ENCODE peak calls at places on chromosomes 1 and 21, in seven cellular contexts. M is Peyer's patch, G is fibroblast of lung, J is PC-9, P is transverse colon, L is thoracic aorta, B is cardiac muscle cell. R is an unnamed sample.

GRCh38 chr21:44934276-44934675 is 5.6 kb upstream of the SLX9 start:
- DNase-seq in M (no peak), G (no peak), J (no peak), P (no peak), L (no peak), B (no peak), R (no peak)

GRCh38 chr21:21283810-21284209 is 285.6 kb downstream of the NCAM2 start:
- DNase-seq in M (no peak), G (no peak), J (no peak), P (no peak), L (no peak), B (no peak), R (no peak)

GRCh38 chr1:180600301-180600700 is 31.5 kb upstream of the XPR1 start:
- DNase-seq in M (no peak), G (no peak), J (no peak), P (no peak), L (no peak), B (no peak), R (no peak)

GRCh38 chr1:112389689-112390088 is 6.3 kb upstream of the CTTNBP2NL start:
- DNase-seq in M (no peak), G (peak; percentile 37), J (no peak), P (no peak), L (no peak), B (no peak), R (no peak)

GRCh38 chr1:174197547-174197946 is 38.2 kb downstream of the RABGAP1L start:
- DNase-seq in M (no peak), G (no peak), J (no peak), P (no peak), L (no peak), B (no peak), R (no peak)

GRCh38 chr1:5822266-5822665 is 170.0 kb downstream of the NPHP4 start:
- DNase-seq in M (no peak), G (no peak), J (no peak), P (no peak), L (no peak), B (no peak), R (no peak)

GRCh38 chr1:169892819-169893644 is 664 bp downstream of the SCYL3 start:
- DNase-seq in M (peak; percentile 62), G (peak; percentile 23), J (no peak), P (peak; percentile 42), L (no peak), B (peak; percentile 55), R (peak; percentile 10)

GRCh38 chr1:212976586-212976985 is 26.2 kb downstream of the VASH2 start:
- DNase-seq in M (no peak), G (no peak), J (no peak), P (no peak), L (no peak), B (no peak), R (no peak)

GRCh38 chr1:22132517-22133235 is 10.2 kb downstream of the WNT4 start:
- DNase-seq in M (no peak), G (peak; percentile 74), J (no peak), P (no peak), L (peak; percentile 23), B (peak; percentile 61), R (no peak)

GRCh38 chr21:35573472-35574389 is 486.6 kb downstream of the SETD4 start:
- DNase-seq in M (no peak), G (peak; percentile 67), J (no peak), P (no peak), L (no peak), B (peak; percentile 66), R (no peak)

GRCh38 chr1:8941906-8942305 is 3.8 kb upstream of the CA6 start:
- DNase-seq in M (no peak), G (peak; percentile 94), J (peak; percentile 55), P (no peak), L (no peak), B (peak; percentile 80), R (no peak)

GRCh38 chr1:6935379-6936307 is 150.4 kb downstream of the CAMTA1 start:
- DNase-seq in M (no peak), G (no peak), J (no peak), P (no peak), L (no peak), B (peak; percentile 13), R (no peak)

GRCh38 chr21:19832551-19832950 is 1165.7 kb upstream of the NCAM2 start:
- DNase-seq in M (no peak), G (no peak), J (no peak), P (no peak), L (no peak), B (no peak), R (no peak)

GRCh38 chr1:107171378-107171777 is 30.5 kb downstream of the NTNG1 start:
- DNase-seq in M (no peak), G (peak; percentile 23), J (no peak), P (no peak), L (no peak), B (no peak), R (no peak)

GRCh38 chr1:97778718-97779117 is 142.1 kb downstream of the DPYD start:
- DNase-seq in M (no peak), G (peak; percentile 11), J (no peak), P (no peak), L (no peak), B (peak; percentile 25), R (no peak)

GRCh38 chr1:207822602-207823451 is 71.0 kb downstream of the CD46 start:
- DNase-seq in M (peak; percentile 95), G (no peak), J (peak; percentile 93), P (peak; percentile 92), L (peak; percentile 91), B (no peak), R (peak; percentile 95)

GRCh38 chr1:227318003-227318851 is at the start of gene CDC42BPA:
- DNase-seq in M (peak; percentile 82), G (peak; percentile 90), J (peak; percentile 64), P (peak; percentile 82), L (peak; percentile 28), B (peak; percentile 97), R (peak; percentile 65)

GRCh38 chr1:206586501-206587445 is 25.5 kb downstream of the EIF2D start:
- DNase-seq in M (no peak), G (no peak), J (peak; percentile 57), P (no peak), L (no peak), B (no peak), R (peak; percentile 77)

GRCh38 chr1:68358439-68358838 is 91.3 kb downstream of the RPE65 start:
- DNase-seq in M (no peak), G (peak; percentile 55), J (no peak), P (no peak), L (no peak), B (peak; percentile 30), R (no peak)

DNA sequence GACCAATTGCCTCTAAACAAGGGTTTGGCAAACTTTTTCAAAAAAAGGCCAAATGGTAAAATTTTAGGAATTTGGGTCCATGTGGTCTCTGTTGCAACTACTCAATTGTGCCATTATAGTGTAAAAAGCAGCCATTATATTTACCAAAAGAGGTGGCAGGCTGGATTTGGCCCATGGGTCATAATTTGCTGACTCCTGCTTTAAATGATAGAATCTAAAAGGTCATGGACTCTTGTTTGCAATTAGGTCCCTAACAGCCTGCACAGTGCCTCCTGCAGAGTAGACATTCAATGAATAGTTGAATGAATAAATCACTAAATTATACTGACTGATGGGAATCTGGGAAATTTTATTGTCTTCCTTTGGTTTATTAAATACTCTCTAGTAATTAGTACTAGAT is 6.2 kb downstream of the BECN2 start:
- DNase-seq in M (no peak), G (no peak), J (no peak), P (no peak), L (no peak), B (no peak), R (no peak)
- H3K4me1 ChIP-seq in M (no peaks in the 10 kb centered on the region), G (no peaks in the 10 kb centered on the region), J (no peaks in the 10 kb centered on the region), P (no peaks in the 10 kb centered on the region), L (no peaks in the 10 kb centered on the region), B (no peaks in the 10 kb centered on the region), R (no peaks in the 10 kb centered on the region)

GRCh38 chr1:81833722-81834121 is 33.0 kb downstream of the ADGRL2 start:
- DNase-seq in M (no peak), G (peak; percentile 83), J (no peak), P (no peak), L (no peak), B (peak; percentile 27), R (no peak)

GRCh38 chr1:81834268-81834667 is 33.5 kb downstream of the ADGRL2 start:
- DNase-seq in M (no peak), G (peak; percentile 74), J (no peak), P (no peak), L (no peak), B (peak; percentile 29), R (no peak)

GRCh38 chr1:81832573-81832972 is 31.8 kb downstream of the ADGRL2 start:
- DNase-seq in M (no peak), G (peak; percentile 87), J (no peak), P (no peak), L (no peak), B (peak; percentile 81), R (no peak)

GRCh38 chr1:81836007-81836626 is 35.4 kb downstream of the ADGRL2 start:
- DNase-seq in M (no peak), G (peak; percentile 4), J (no peak), P (no peak), L (no peak), B (no peak), R (no peak)

DNA sequence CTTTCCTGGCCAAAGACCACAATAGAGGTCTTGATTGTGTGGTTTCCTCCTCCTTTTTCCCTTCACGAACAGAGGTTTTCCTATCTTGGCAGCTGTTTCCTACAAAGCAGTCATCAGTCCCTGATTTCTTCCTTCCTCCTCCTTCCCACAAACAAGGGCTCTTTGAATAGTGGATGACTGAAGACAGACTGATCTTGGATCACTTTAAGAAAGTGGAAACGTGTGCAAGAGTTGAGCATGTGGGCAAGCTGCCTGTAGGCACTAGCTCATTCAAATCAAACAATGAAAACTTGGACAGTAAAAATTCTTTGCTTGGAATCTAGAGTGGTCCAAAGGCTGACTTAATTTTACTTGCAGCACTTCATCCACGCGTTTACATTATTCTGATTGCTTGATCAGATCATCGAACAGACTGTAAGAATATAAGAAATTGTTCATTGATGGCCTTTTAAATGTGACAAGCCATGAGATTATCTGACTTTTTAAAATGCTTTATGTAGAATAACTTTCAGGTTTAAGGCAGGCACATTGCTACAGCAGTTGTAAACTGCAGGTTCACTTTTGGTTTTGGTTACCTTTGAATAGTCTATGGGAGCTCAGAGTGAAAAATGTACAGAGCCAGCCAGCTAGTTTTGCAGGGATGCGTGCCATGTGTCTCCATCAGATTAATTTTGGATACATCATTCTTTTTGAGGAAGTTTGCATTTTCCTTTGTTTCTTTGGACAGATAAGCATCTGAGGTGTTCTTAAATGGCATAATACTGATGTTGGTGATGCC is 34.4 kb downstream of the ADGRL2 start:
- DNase-seq in M (no peak), G (peak; percentile 76), J (no peak), P (no peak), L (no peak), B (peak; percentile 87), R (peak; percentile 22)
- H3K4me1 ChIP-seq in M (no peaks in the 10 kb centered on the region), G (peaks cover 17% of the 10 kb centered on the region), J (no peaks in the 10 kb centered on the region), P (peaks cover 21% of the 10 kb centered on the region), L (peaks cover 14% of the 10 kb centered on the region), B (peaks cover 25% of the 10 kb centered on the region), R (peaks cover 2% of the 10 kb centered on the region)

DNA sequence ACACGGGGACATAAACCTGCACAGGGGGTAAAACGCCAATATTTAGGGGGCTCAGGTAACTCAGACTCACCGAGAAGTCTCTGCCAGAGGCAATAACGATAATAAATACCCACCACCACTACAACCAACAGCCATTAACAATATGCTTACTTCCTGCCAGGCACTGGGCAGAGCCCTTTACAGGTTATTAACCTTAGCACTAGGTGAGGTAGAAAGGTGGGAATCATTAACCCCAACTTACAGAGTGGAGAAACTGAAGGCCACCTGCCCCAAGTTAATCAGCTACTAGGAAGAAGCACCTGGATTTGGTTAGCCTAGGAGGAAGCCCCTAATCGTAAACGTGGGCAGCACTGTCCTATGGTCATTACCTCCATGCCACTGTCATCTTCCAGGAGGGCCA is 110.1 kb downstream of the UBR4 start:
- DNase-seq in M (no peak), G (no peak), J (no peak), P (no peak), L (no peak), B (no peak), R (no peak)
- H3K4me1 ChIP-seq in M (no peaks in the 10 kb centered on the region), G (no peaks in the 10 kb centered on the region), J (no peaks in the 10 kb centered on the region), P (peaks cover 11% of the 10 kb centered on the region), L (no peaks in the 10 kb centered on the region), B (no peaks in the 10 kb centered on the region), R (no peaks in the 10 kb centered on the region)

GRCh38 chr1:168317309-168317708 is 36.6 kb downstream of the TBX19 start:
- DNase-seq in M (no peak), G (no peak), J (no peak), P (no peak), L (no peak), B (no peak), R (no peak)
- H3K4me1 ChIP-seq in M (no peaks in the 10 kb centered on the region), G (peaks cover 2% of the 10 kb centered on the region), J (peaks cover 13% of the 10 kb centered on the region), P (no peaks in the 10 kb centered on the region), L (no peaks in the 10 kb centered on the region), B (no peaks in the 10 kb centered on the region), R (no peaks in the 10 kb centered on the region)